ENCODE peak calls at places on chromosome 4, in seven cellular contexts. S, A, Z, B, P, M and N are unnamed samples.

GRCh38 chr4:177010421-177010820 is 217.7 kb upstream of the VEGFC start:
- DNase-seq in S (no peak), A (no peak), B (no peak), Z (peak), M (no peak), P (no peak), N (no peak)

GRCh38 chr4:21780158-21780557 is 168.4 kb downstream of the KCNIP4 start:
- DNase-seq in A (no peak), M (no peak), B (no peak), P (no peak), S (no peak), Z (peak), N (no peak)

GRCh38 chr4:55784747-55785146 is 34.8 kb upstream of the EXOC1L start:
- DNase-seq in A (no peak), M (no peak), S (no peak), Z (no peak), B (no peak), P (no peak), N (no peak)

GRCh38 chr4:69823481-69824186 is 36.3 kb downstream of the SULT1E1 start:
- DNase-seq in S (peak), Z (peak), M (peak), B (peak), P (peak), A (no peak), N (no peak)

GRCh38 chr4:145130788-145131398 is 32.8 kb downstream of the ABCE1 start:
- DNase-seq in M (no peak), A (no peak), Z (peak), P (no peak), B (no peak), S (no peak), N (no peak)

GRCh38 chr4:1337376-1337831 is 9.6 kb upstream of the UVSSA start:
- DNase-seq in Z (no peak), P (no peak), M (no peak), B (peak), S (no peak), A (no peak), N (no peak)

GRCh38 chr4:75254745-75255144 is 259.5 kb downstream of the RCHY1 start:
- DNase-seq in P (no peak), M (no peak), B (no peak), Z (peak), S (no peak), A (no peak), N (no peak)

GRCh38 chr4:77194989-77195388 is 38.0 kb downstream of the CCNG2 start:
- DNase-seq in A (no peak), Z (no peak), S (no peak), P (no peak), M (no peak), B (no peak), N (no peak)

GRCh38 chr4:12170308-12170707 is 741.6 kb upstream of the HS3ST1 start:
- DNase-seq in S (no peak), A (no peak), P (no peak), M (no peak), B (no peak), Z (no peak), N (no peak)

GRCh38 chr4:173827707-173828106 is 297.7 kb upstream of the HAND2 start:
- DNase-seq in Z (peak), B (no peak), M (no peak), P (no peak), A (no peak), S (no peak), N (no peak)

GRCh38 chr4:167930171-167930570 is 162.2 kb upstream of the ANXA10 start:
- DNase-seq in B (no peak), P (no peak), M (no peak), S (no peak), Z (no peak), A (no peak), N (no peak)

GRCh38 chr4:177546745-177547144 is 104.5 kb upstream of the AGA start:
- DNase-seq in P (no peak), Z (peak), A (no peak), B (no peak), S (no peak), M (no peak), N (no peak)

GRCh38 chr4:8079031-8079885 is 79.4 kb downstream of the ABLIM2 start:
- DNase-seq in P (no peak), B (no peak), S (peak), Z (no peak), M (no peak), A (no peak), N (no peak)

GRCh38 chr4:114600672-114601071 is 2.1 kb downstream of the UGT8 start:
- DNase-seq in P (no peak), A (no peak), Z (no peak), S (no peak), B (no peak), M (no peak), N (no peak)

GRCh38 chr4:176838611-176839411 is 46.1 kb upstream of the VEGFC start:
- DNase-seq in Z (peak), P (no peak), M (no peak), A (no peak), S (no peak), B (no peak), N (no peak)

GRCh38 chr4:1994935-1995334 is 13.8 kb downstream of the NELFA start:
- DNase-seq in Z (no peak), A (no peak), M (no peak), B (no peak), P (no peak), S (no peak), N (no peak)

GRCh38 chr4:166435449-166435848 is 562.4 kb downstream of the TLL1 start:
- DNase-seq in P (no peak), A (no peak), B (no peak), S (no peak), M (no peak), Z (peak), N (no peak)

GRCh38 chr4:113086172-113086695 is 36.8 kb downstream of the ANK2 start:
- DNase-seq in P (no peak), Z (peak), B (no peak), A (no peak), M (no peak), S (no peak), N (no peak)

GRCh38 chr4:5238106-5238505 is 186.8 kb downstream of the STK32B start:
- DNase-seq in B (no peak), Z (no peak), S (no peak), A (no peak), P (no peak), M (no peak), N (no peak)

GRCh38 chr4:106809083-106809482 is 227.0 kb downstream of the DKK2 start:
- DNase-seq in P (no peak), S (no peak), Z (peak), B (no peak), A (no peak), M (no peak), N (no peak)

GRCh38 chr4:97507587-97508245 is 635.6 kb downstream of the STPG2 start:
- DNase-seq in P (no peak), S (no peak), M (no peak), A (no peak), B (no peak), Z (peak), N (no peak)

GRCh38 chr4:152421576-152421975 is 114.3 kb downstream of the FBXW7 start:
- DNase-seq in S (no peak), Z (no peak), A (no peak), B (no peak), M (no peak), P (no peak), N (no peak)

GRCh38 chr4:182604161-182604591 is 313.0 kb downstream of the DCTD start:
- DNase-seq in A (no peak), S (no peak), M (no peak), P (peak), B (no peak), Z (peak), N (no peak)

GRCh38 chr4:27828843-27829242 is 968.2 kb downstream of the STIM2 start:
- DNase-seq in S (no peak), Z (no peak), A (no peak), B (no peak), M (no peak), P (no peak), N (no peak)

GRCh38 chr4:25993564-25994185 is 79.7 kb downstream of the SMIM20 start:
- DNase-seq in P (no peak), A (peak), Z (peak), B (peak), M (no peak), S (no peak), N (no peak)

GRCh38 chr4:123744664-123745290 is 348.2 kb downstream of the SPRY1 start:
- DNase-seq in M (peak), Z (peak), S (no peak), A (no peak), B (no peak), P (no peak), N (no peak)

GRCh38 chr4:3257125-3257690 is 8.2 kb downstream of the MSANTD1 start:
- DNase-seq in S (no peak), M (no peak), B (no peak), Z (no peak), P (peak), A (no peak), N (no peak)

GRCh38 chr4:19224820-19225219 is 1026.9 kb upstream of the SLIT2 start:
- DNase-seq in Z (peak), B (no peak), A (no peak), M (no peak), P (peak), S (no peak), N (no peak)

GRCh38 chr4:48108309-48109073 is 25.6 kb downstream of the TXK start:
- DNase-seq in S (no peak), Z (no peak), A (no peak), B (no peak), M (no peak), P (no peak), N (no peak)

GRCh38 chr4:12296366-12296765 is 867.7 kb upstream of the HS3ST1 start:
- DNase-seq in A (no peak), S (no peak), M (no peak), Z (no peak), P (no peak), B (no peak), N (no peak)

GRCh38 chr4:40525811-40526598 is 103.7 kb downstream of the RBM47 start:
- DNase-seq in P (no peak), M (peak), S (no peak), A (no peak), B (no peak), Z (peak), N (no peak)

GRCh38 chr4:38189445-38189844 is 229.2 kb downstream of the PTTG2 start:
- DNase-seq in B (no peak), S (no peak), P (no peak), M (no peak), Z (peak), A (no peak), N (no peak)

GRCh38 chr4:186957952-186958555 is 234.4 kb upstream of the FAT1 start:
- DNase-seq in A (no peak), M (no peak), P (no peak), S (no peak), Z (no peak), B (no peak), N (no peak)

GRCh38 chr4:113548303-113548702 is 213.2 kb downstream of the CAMK2D start:
- DNase-seq in Z (no peak), B (no peak), M (no peak), A (no peak), P (no peak), S (no peak), N (no peak)